ENCODE peak calls at places on chromosomes 2 and 18, in eight cellular contexts. K is neural progenitor cell; T is heart right ventricle; I is lung; B is CD4-positive, alpha-beta T cell; M is PC-3; P is GM13977; F is ascending aorta. A is an unnamed sample.

GRCh38 chr18:64380117-64380516 is 231.2 kb upstream of the LINC00305 start:
- DNase-seq in K (no peak), T (no peak), I (no peak), B (no peak), M (no peak), P (peak), F (no peak), A (no peak)

GRCh38 chr18:22001912-22002487 is 167.4 kb upstream of the GATA6 start:
- DNase-seq in K (no peak), T (no peak), I (no peak), B (no peak), M (no peak), P (no peak), F (no peak), A (no peak)

GRCh38 chr2:102005989-102006885 is 14.5 kb downstream of the IL1R2 start:
- DNase-seq in K (peak), T (no peak), I (no peak), B (no peak), M (peak), P (peak), F (no peak), A (peak)

GRCh38 chr2:144346229-144346628 is 173.7 kb downstream of the ZEB2 start:
- DNase-seq in K (no peak), T (no peak), I (no peak), B (no peak), M (no peak), P (no peak), F (no peak), A (no peak)

GRCh38 chr2:2586961-2587360 is 255.9 kb upstream of the MYT1L start:
- DNase-seq in K (no peak), T (no peak), I (no peak), B (no peak), M (no peak), P (no peak), F (peak), A (no peak)

GRCh38 chr2:54708584-54709340 is 14.7 kb upstream of the EML6 start:
- DNase-seq in K (peak), T (peak), I (peak), B (no peak), M (no peak), P (no peak), F (no peak), A (no peak)

GRCh38 chr2:125870746-125871145 is 785.2 kb upstream of the GYPC start:
- DNase-seq in K (no peak), T (no peak), I (no peak), B (no peak), M (no peak), P (no peak), F (no peak), A (no peak)

GRCh38 chr2:236103981-236104380 is 64.2 kb downstream of the GBX2 start:
- DNase-seq in K (no peak), T (no peak), I (no peak), B (no peak), M (no peak), P (no peak), F (no peak), A (no peak)

GRCh38 chr2:65055427-65056214 is 595 bp upstream of the CEP68 start:
- DNase-seq in K (no peak), T (no peak), I (no peak), B (no peak), M (no peak), P (peak), F (peak), A (peak)

GRCh38 chr2:149652925-149653324 is 65.3 kb upstream of the MMADHC start:
- DNase-seq in K (no peak), T (no peak), I (peak), B (no peak), M (no peak), P (no peak), F (no peak), A (no peak)

GRCh38 chr2:151716721-151717120 is 17.6 kb downstream of the NEB start:
- DNase-seq in K (no peak), T (no peak), I (no peak), B (no peak), M (no peak), P (no peak), F (no peak), A (no peak)

GRCh38 chr2:160703648-160704585 is 210.3 kb upstream of the RBMS1 start:
- DNase-seq in K (peak), T (no peak), I (no peak), B (no peak), M (no peak), P (no peak), F (no peak), A (peak)

GRCh38 chr18:73758446-73758845 is 389.2 kb downstream of the FBXO15 start:
- DNase-seq in K (no peak), T (no peak), I (no peak), B (no peak), M (peak), P (no peak), F (no peak), A (no peak)

GRCh38 chr2:119259296-119259860 is 35.7 kb downstream of the STEAP3 start:
- DNase-seq in K (peak), T (no peak), I (no peak), B (no peak), M (no peak), P (no peak), F (no peak), A (no peak)

GRCh38 chr18:22515250-22515649 is 97.5 kb upstream of the CTAGE1 start:
- DNase-seq in K (no peak), T (no peak), I (no peak), B (no peak), M (no peak), P (no peak), F (no peak), A (no peak)

GRCh38 chr2:68185541-68186164 is 28.0 kb downstream of the PNO1 start:
- DNase-seq in K (peak), T (peak), I (peak), B (peak), M (peak), P (no peak), F (no peak), A (peak)

GRCh38 chr2:64019975-64020281 is 700 bp upstream of the VPS54 start:
- DNase-seq in K (no peak), T (no peak), I (no peak), B (no peak), M (peak), P (no peak), F (no peak), A (no peak)

GRCh38 chr2:198219292-198219691 is 414.9 kb downstream of the PLCL1 start:
- DNase-seq in K (no peak), T (no peak), I (no peak), B (no peak), M (no peak), P (no peak), F (no peak), A (no peak)

GRCh38 chr2:619964-620363 is 57.2 kb downstream of the TMEM18 start:
- DNase-seq in K (no peak), T (no peak), I (peak), B (no peak), M (no peak), P (no peak), F (no peak), A (no peak)

GRCh38 chr2:99278793-99279291 is 22.2 kb downstream of the LYG1 start:
- DNase-seq in K (no peak), T (no peak), I (no peak), B (no peak), M (peak), P (no peak), F (no peak), A (no peak)

GRCh38 chr2:106020032-106020431 is 174.1 kb downstream of the UXS1 start:
- DNase-seq in K (no peak), T (no peak), I (no peak), B (no peak), M (no peak), P (no peak), F (no peak), A (no peak)

GRCh38 chr2:219104107-219105050 is 43.7 kb upstream of the IHH start:
- DNase-seq in K (peak), T (no peak), I (no peak), B (no peak), M (peak), P (peak), F (no peak), A (peak)

GRCh38 chr2:172672114-172672513 is 63.5 kb upstream of the RAPGEF4 start:
- DNase-seq in K (no peak), T (no peak), I (no peak), B (no peak), M (peak), P (no peak), F (no peak), A (no peak)

GRCh38 chr2:132953771-132954170 is 283.8 kb upstream of the LYPD1 start:
- DNase-seq in K (no peak), T (no peak), I (no peak), B (no peak), M (no peak), P (no peak), F (no peak), A (no peak)

GRCh38 chr2:207423886-207424285 is 105.9 kb upstream of the CREB1 start:
- DNase-seq in K (no peak), T (no peak), I (no peak), B (no peak), M (peak), P (peak), F (no peak), A (peak)

GRCh38 chr2:159225025-159226016 is 61.2 kb downstream of the WDSUB1 start:
- DNase-seq in K (peak), T (peak), I (no peak), B (no peak), M (no peak), P (no peak), F (no peak), A (no peak)

GRCh38 chr18:13577091-13577697 is 149.2 kb downstream of the FAM210A start:
- DNase-seq in K (no peak), T (no peak), I (no peak), B (no peak), M (peak), P (peak), F (no peak), A (peak)

GRCh38 chr2:43084699-43085091 is 141.7 kb downstream of the ZFP36L2 start:
- DNase-seq in K (no peak), T (peak), I (no peak), B (no peak), M (no peak), P (no peak), F (no peak), A (no peak)

GRCh38 chr2:224551693-224552092 is 33.5 kb downstream of the CUL3 start:
- DNase-seq in K (no peak), T (no peak), I (no peak), B (no peak), M (no peak), P (no peak), F (no peak), A (no peak)

DNA sequence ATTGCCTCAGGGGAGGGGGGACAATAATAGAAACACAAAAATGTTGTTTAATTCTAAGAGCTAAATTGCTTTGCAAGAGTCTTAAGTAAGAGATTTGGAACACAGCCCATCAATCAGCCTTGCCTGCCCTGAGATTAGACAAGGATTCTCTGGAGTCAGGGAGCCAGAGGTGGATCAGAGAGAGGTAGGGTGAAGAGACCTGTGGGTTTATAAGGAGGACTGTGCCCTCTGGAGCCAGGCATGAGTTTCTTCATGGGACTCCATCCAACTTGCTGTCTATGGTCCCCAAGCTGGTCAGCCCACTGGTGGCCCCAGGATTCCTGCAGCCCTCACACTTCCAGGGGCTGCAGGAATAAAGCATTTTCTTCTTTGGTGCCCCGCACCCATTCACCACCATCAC is 139.3 kb downstream of the ALK start:
- DNase-seq in K (no peak), T (no peak), I (no peak), B (no peak), M (no peak), P (no peak), F (no peak), A (no peak)
- TF ChIP-seq CTCF in K (no peak), T (no peak), I (no peak), B (no peak), M (no peak), P (no peak), F (no peak), A (no peak)

GRCh38 chr18:55320399-55321255 is 267.4 kb downstream of the TCF4 start:
- DNase-seq in K (no peak), T (no peak), I (no peak), B (no peak), M (no peak), P (no peak), F (no peak), A (no peak)

GRCh38 chr18:55323051-55323994 is 264.7 kb downstream of the TCF4 start:
- DNase-seq in K (no peak), T (no peak), I (no peak), B (no peak), M (no peak), P (no peak), F (no peak), A (no peak)

GRCh38 chr18:55324166-55324565 is 263.8 kb downstream of the TCF4 start:
- DNase-seq in K (no peak), T (no peak), I (no peak), B (no peak), M (no peak), P (no peak), F (no peak), A (no peak)

GRCh38 chr18:55321268-55322175 is 266.5 kb downstream of the TCF4 start:
- DNase-seq in K (peak), T (peak), I (peak), B (no peak), M (peak), P (peak), F (peak), A (peak)

GRCh38 chr18:55322176-55322735 is 265.7 kb downstream of the TCF4 start:
- DNase-seq in K (peak), T (peak), I (peak), B (no peak), M (peak), P (peak), F (peak), A (peak)
- TF ChIP-seq CTCF in K (peak), T (peak), I (no peak), B (no peak), M (no peak), P (no peak), F (no peak), A (no peak)

GRCh38 chr2:6921321-6921922 is 4.2 kb downstream of the RNF144A start:
- DNase-seq in K (no peak), T (peak), I (no peak), B (no peak), M (no peak), P (no peak), F (no peak), A (no peak)
- TF ChIP-seq CTCF in K (no peak), T (no peak), I (no peak), B (no peak), M (no peak), P (no peak), F (no peak), A (no peak)

DNA sequence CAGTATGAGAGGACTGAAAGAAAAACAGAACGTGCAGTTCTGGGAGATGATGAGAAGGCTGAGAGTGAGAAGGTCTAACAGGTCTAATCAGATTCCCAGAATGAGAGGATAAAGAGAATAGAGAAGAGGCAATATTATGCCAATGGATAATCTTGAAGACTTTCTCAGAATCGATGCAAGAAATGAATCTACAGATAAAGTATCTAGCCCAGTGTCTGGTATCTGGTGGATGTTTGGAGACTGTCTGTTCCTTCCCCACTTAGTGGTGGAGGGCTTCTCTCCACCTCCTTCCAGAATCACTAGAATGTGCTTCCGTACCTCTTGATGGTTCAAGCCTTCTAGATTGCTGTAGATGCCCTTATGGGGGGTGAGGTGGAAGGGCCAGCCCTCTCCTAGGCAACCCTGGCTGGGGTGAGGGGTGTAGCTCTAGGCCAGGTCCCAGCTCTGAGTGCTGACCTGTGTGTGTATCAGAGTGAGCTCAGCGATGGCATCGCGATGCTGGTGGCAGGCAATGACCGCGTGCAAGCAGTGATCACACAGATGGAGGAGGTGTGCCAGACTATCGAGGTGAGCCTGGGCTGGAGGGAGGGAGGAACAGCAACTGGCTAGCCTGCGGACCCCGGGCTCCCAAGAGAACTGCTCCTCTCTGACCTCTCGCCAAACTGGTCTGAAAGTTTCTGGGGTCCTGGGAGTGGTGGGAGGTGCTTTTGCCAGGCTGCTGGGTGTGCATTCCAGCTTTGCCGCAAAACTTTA is 3.6 kb downstream of the UCN start:
- DNase-seq in K (no peak), T (no peak), I (no peak), B (no peak), M (no peak), P (no peak), F (no peak), A (no peak)
- TF ChIP-seq CTCF in K (no peak), T (no peak), I (no peak), B (no peak), M (no peak), P (no peak), F (no peak), A (no peak)

DNA sequence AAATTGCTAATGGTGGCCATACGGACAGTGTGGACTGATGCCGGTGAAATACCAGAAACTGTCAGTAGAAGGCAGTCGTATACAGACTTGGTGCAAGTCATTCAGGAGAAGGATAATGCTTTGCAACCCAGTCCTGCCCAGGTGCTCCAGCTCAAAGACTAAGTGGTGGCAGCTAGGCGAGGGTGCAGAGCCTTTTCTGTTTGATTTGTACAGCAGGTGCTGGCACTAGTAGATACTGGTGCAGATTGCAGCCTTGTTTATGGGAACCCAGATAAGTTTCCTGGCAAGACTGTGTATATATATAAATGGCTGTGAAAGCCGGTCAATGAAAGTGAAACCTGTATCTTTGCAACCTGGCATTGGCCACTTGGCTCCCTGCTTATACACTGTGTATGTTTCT is 208.3 kb upstream of the SYT4 start:
- DNase-seq in K (no peak), T (no peak), I (no peak), B (no peak), M (no peak), P (no peak), F (no peak), A (no peak)
- TF ChIP-seq CTCF in K (no peak), T (no peak), I (no peak), B (no peak), M (no peak), P (no peak), F (no peak), A (no peak)

GRCh38 chr2:37827911-37828411 is 97.1 kb upstream of the RMDN2 start:
- DNase-seq in K (peak), T (no peak), I (no peak), B (no peak), M (peak), P (no peak), F (no peak), A (no peak)
- TF ChIP-seq CTCF in K (no peak), T (no peak), I (no peak), B (no peak), M (no peak), P (no peak), F (no peak), A (no peak)

DNA sequence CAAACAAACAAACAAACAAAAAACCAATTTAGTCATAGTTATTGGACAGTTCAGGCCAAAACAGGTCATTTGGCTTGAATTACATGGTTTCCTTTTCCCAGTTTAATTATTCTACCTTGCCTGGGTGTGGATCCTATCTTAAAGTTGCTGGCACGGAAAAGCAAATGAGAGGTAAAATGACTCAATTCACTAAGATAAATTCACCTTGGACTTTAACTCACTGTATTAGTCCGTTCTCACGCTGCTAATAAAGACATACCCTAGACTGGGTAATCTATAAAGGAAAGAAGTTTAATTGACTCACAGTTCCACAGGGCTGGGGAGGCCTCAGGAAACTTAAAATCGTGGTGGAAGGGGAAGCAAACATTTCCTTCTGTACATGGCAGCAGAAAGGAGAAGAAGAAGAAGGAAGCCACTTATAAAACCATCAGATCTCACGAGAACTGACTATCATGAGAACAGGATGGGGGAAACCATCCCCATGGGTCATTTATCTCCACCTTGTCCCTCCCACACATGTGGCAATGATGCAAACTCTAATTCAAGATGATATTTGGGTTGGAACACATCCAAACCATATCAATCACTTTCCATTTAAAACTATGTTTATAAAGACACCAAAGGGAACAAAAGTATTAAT is 22.5 kb upstream of the TRAPPC8 start:
- DNase-seq in K (no peak), T (no peak), I (no peak), B (no peak), M (no peak), P (no peak), F (no peak), A (no peak)
- TF ChIP-seq CTCF in K (no peak), T (no peak), I (no peak), B (no peak), M (no peak), P (no peak), F (no peak), A (no peak)

GRCh38 chr2:35343135-35343534 is 1012.4 kb upstream of the CRIM1 start:
- DNase-seq in K (peak), T (no peak), I (no peak), B (no peak), M (peak), P (no peak), F (no peak), A (no peak)
- TF ChIP-seq CTCF in K (peak), T (no peak), I (no peak), B (no peak), M (peak), P (peak), F (no peak), A (no peak)

GRCh38 chr2:174551697-174552096 is 45.9 kb downstream of the WIPF1 start:
- DNase-seq in K (no peak), T (no peak), I (no peak), B (no peak), M (no peak), P (no peak), F (no peak), A (no peak)
- TF ChIP-seq CTCF in K (no peak), T (no peak), I (no peak), B (no peak), M (no peak), P (no peak), F (no peak), A (no peak)

A was measured in activated CD8-positive, alpha-beta T cell treated with anti-CD3 and anti-CD28 coated beads for 36 hours.